ENCODE peak calls at places on chromosomes 5 and 9, in four cellular contexts. N is T-helper 1 cell, H is AG20443, V is iPS-NIHi11. R is an unnamed sample.

GRCh38 chr5:114427204-114427603 is 65.3 kb downstream of the KCNN2 start:
- DNase-seq in N (no peak), H (no peak), V (no peak), R (no peak)

GRCh38 chr5:65992630-65993029 is 66.3 kb downstream of the ERBIN start:
- DNase-seq in N (no peak), H (no peak), V (no peak), R (no peak)

GRCh38 chr9:2923810-2924768 is 80.2 kb upstream of the PUM3 start:
- DNase-seq in N (no peak), H (no peak), V (peak), R (peak)

GRCh38 chr9:35905912-35906679 is at the start of gene HRCT1:
- DNase-seq in N (no peak), H (peak), V (no peak), R (no peak)

GRCh38 chr5:142109356-142110045 is 922 bp downstream of the NDFIP1 start:
- DNase-seq in N (no peak), H (peak), V (peak), R (peak)

GRCh38 chr5:95379133-95379532 is 12.0 kb upstream of the FAM81B start:
- DNase-seq in N (no peak), H (no peak), V (no peak), R (no peak)

GRCh38 chr9:135504262-135505229 is 4.1 kb downstream of the MRPS2 start:
- DNase-seq in N (no peak), H (peak), V (peak), R (peak)

GRCh38 chr5:132684922-132685720 is 11.3 kb downstream of the IL4 start:
- DNase-seq in N (no peak), H (no peak), V (no peak), R (no peak)

GRCh38 chr5:21807953-21808352 is 1045.2 kb downstream of the CDH12 start:
- DNase-seq in N (no peak), H (no peak), V (no peak), R (no peak)

GRCh38 chr9:110446171-110446570 is 108.5 kb upstream of the TXNDC8 start:
- DNase-seq in N (no peak), H (no peak), V (no peak), R (no peak)

GRCh38 chr5:56328753-56329560 is 95.8 kb upstream of the ANKRD55 start:
- DNase-seq in N (no peak), H (no peak), V (no peak), R (no peak)